ENCODE peak calls at places on chromosome 5, in four cellular contexts. One of them, this sample, is unnamed.
A peak's percentile ranks its signal among the peaks of the same experiment; 100 is the strongest.

GRCh38 chr5:16664368-16664767 is 47.6 kb upstream of the RETREG1 start:
- DNase-seq in A549: no peak
- DNase-seq in HepG2: no peak
- DNase-seq in K562: no peak
- DNase-seq in this sample: no peak

GRCh38 chr5:104785097-104785496 is 1222.5 kb upstream of the NUDT12 start:
- DNase-seq in HepG2: no peak
- DNase-seq in A549: no peak
- DNase-seq in K562: no peak
- DNase-seq in this sample: no peak

GRCh38 chr5:51395245-51395644 is 12.0 kb downstream of the ISL1 start:
- DNase-seq in HepG2: no peak
- DNase-seq in A549: no peak
- DNase-seq in K562: no peak
- DNase-seq in this sample: no peak

GRCh38 chr5:138565100-138565821 is 9.9 kb downstream of the HSPA9 start:
- DNase-seq in A549: no peak
- DNase-seq in K562: no peak
- DNase-seq in HepG2: no peak
- DNase-seq in this sample: no peak

GRCh38 chr5:69261034-69261433 is 26.3 kb downstream of the CDK7 start:
- DNase-seq in K562: no peak
- DNase-seq in A549: no peak
- DNase-seq in HepG2: no peak
- DNase-seq in this sample: no peak

GRCh38 chr5:54774281-54775171 is 210.9 kb downstream of the ESM1 start:
- DNase-seq in K562: no peak
- DNase-seq in A549: no peak
- DNase-seq in HepG2: no peak
- DNase-seq in this sample: no peak

GRCh38 chr5:111685969-111686368 is 71.0 kb downstream of the NREP start:
- DNase-seq in K562: no peak
- DNase-seq in HepG2: peak; percentile 63
- DNase-seq in A549: peak; percentile 9
- DNase-seq in this sample: no peak

GRCh38 chr5:179427676-179428056 is 82.4 kb upstream of the ADAMTS2 start:
- DNase-seq in HepG2: no peak
- DNase-seq in K562: no peak
- DNase-seq in A549: no peak
- DNase-seq in this sample: no peak

GRCh38 chr5:154857091-154857533 is 1.3 kb upstream of the CNOT8 start:
- DNase-seq in HepG2: no peak
- DNase-seq in K562: no peak
- DNase-seq in A549: peak; percentile 16
- DNase-seq in this sample: no peak

GRCh38 chr5:149584106-149584505 is 2.8 kb downstream of the ARHGEF37 start:
- DNase-seq in A549: no peak
- DNase-seq in K562: no peak
- DNase-seq in HepG2: no peak
- DNase-seq in this sample: no peak

GRCh38 chr5:72138943-72139467 is 31.7 kb downstream of the MAP1B start:
- DNase-seq in K562: peak; percentile 21
- DNase-seq in HepG2: no peak
- DNase-seq in A549: no peak
- DNase-seq in this sample: peak; percentile 15

GRCh38 chr5:157820593-157821252 is 38.2 kb downstream of the CLINT1 start:
- DNase-seq in A549: peak; percentile 20
- DNase-seq in HepG2: peak; percentile 64
- DNase-seq in K562: peak; percentile 16
- DNase-seq in this sample: no peak

GRCh38 chr5:91154338-91154737 is 228.8 kb downstream of the ARRDC3 start:
- DNase-seq in K562: no peak
- DNase-seq in HepG2: no peak
- DNase-seq in A549: no peak
- DNase-seq in this sample: no peak

GRCh38 chr5:135543151-135543818 is 7.5 kb upstream of the NEUROG1 start:
- DNase-seq in A549: no peak
- DNase-seq in K562: no peak
- DNase-seq in HepG2: no peak
- DNase-seq in this sample: no peak

GRCh38 chr5:109022056-109022455 is 274.4 kb downstream of the FER start:
- DNase-seq in HepG2: no peak
- DNase-seq in K562: no peak
- DNase-seq in A549: no peak
- DNase-seq in this sample: no peak

GRCh38 chr5:2757563-2758311 is 6.3 kb upstream of the IRX2 start:
- DNase-seq in K562: no peak
- DNase-seq in HepG2: no peak
- DNase-seq in A549: no peak
- DNase-seq in this sample: no peak

GRCh38 chr5:157602505-157602904 is 26.9 kb upstream of the ADAM19 start:
- DNase-seq in HepG2: no peak
- DNase-seq in A549: no peak
- DNase-seq in K562: no peak
- DNase-seq in this sample: no peak

GRCh38 chr5:9337908-9338307 is 208.0 kb downstream of the SEMA5A start:
- DNase-seq in A549: no peak
- DNase-seq in HepG2: no peak
- DNase-seq in K562: no peak
- DNase-seq in this sample: no peak

GRCh38 chr5:141420855-141421488 is at the start of gene PCDHGA11:
- DNase-seq in HepG2: no peak
- DNase-seq in A549: no peak
- DNase-seq in K562: peak; percentile 57
- DNase-seq in this sample: peak; percentile 37

GRCh38 chr5:174307656-174308271 is 262.3 kb downstream of the NSG2 start:
- DNase-seq in HepG2: no peak
- DNase-seq in A549: no peak
- DNase-seq in K562: no peak
- DNase-seq in this sample: no peak

GRCh38 chr5:176490291-176490690 is 42.1 kb downstream of the FAF2 start:
- DNase-seq in A549: no peak
- DNase-seq in HepG2: no peak
- DNase-seq in K562: no peak
- DNase-seq in this sample: no peak

GRCh38 chr5:37738057-37738691 is 101.7 kb downstream of the GDNF start:
- DNase-seq in HepG2: peak; percentile 16
- DNase-seq in A549: no peak
- DNase-seq in K562: no peak
- DNase-seq in this sample: peak; percentile 62

GRCh38 chr5:11322133-11322532 is 561.1 kb upstream of the DAP start:
- DNase-seq in A549: no peak
- DNase-seq in K562: no peak
- DNase-seq in HepG2: no peak
- DNase-seq in this sample: no peak

GRCh38 chr5:33299621-33300208 is 141.1 kb upstream of the TARS1 start:
- DNase-seq in A549: peak; percentile 2
- DNase-seq in HepG2: no peak
- DNase-seq in K562: no peak
- DNase-seq in this sample: peak; percentile 9

GRCh38 chr5:10797246-10797645 is 36.2 kb upstream of the DAP start:
- DNase-seq in K562: no peak
- DNase-seq in HepG2: no peak
- DNase-seq in A549: no peak
- DNase-seq in this sample: no peak

GRCh38 chr5:151772868-151773561 is 1.3 kb downstream of the G3BP1 start:
- DNase-seq in A549: no peak
- DNase-seq in HepG2: no peak
- DNase-seq in K562: no peak
- DNase-seq in this sample: no peak

GRCh38 chr5:17012289-17012688 is 76.2 kb upstream of the MYO10 start:
- DNase-seq in K562: no peak
- DNase-seq in A549: peak; percentile 35
- DNase-seq in HepG2: no peak
- DNase-seq in this sample: no peak

GRCh38 chr5:6623941-6624340 is 8.9 kb downstream of the NSUN2 start:
- DNase-seq in A549: no peak
- DNase-seq in HepG2: no peak
- DNase-seq in K562: no peak
- DNase-seq in this sample: no peak

GRCh38 chr5:167245871-167246270 is 1045.6 kb upstream of the WWC1 start:
- DNase-seq in A549: no peak
- DNase-seq in HepG2: no peak
- DNase-seq in K562: no peak
- DNase-seq in this sample: no peak

GRCh38 chr5:61801174-61801573 is 469.1 kb downstream of the ZSWIM6 start:
- DNase-seq in A549: no peak
- DNase-seq in K562: no peak
- DNase-seq in HepG2: no peak
- DNase-seq in this sample: no peak

GRCh38 chr5:63170496-63170895 is 591.9 kb downstream of the LRRC70 start:
- DNase-seq in HepG2: no peak
- DNase-seq in A549: no peak
- DNase-seq in K562: no peak
- DNase-seq in this sample: no peak

GRCh38 chr5:154317916-154318315 is 127.4 kb downstream of the GALNT10 start:
- DNase-seq in K562: no peak
- DNase-seq in HepG2: no peak
- DNase-seq in A549: no peak
- DNase-seq in this sample: no peak

GRCh38 chr5:6365142-6365976 is 13.0 kb downstream of the MED10 start:
- DNase-seq in A549: no peak
- DNase-seq in HepG2: no peak
- DNase-seq in K562: no peak
- DNase-seq in this sample: no peak

GRCh38 chr5:34695275-34696032 is 39.3 kb downstream of the RAI14 start:
- DNase-seq in HepG2: no peak
- DNase-seq in A549: no peak
- DNase-seq in K562: no peak
- DNase-seq in this sample: no peak

GRCh38 chr5:133863857-133864585 is 104.4 kb downstream of the C5orf15 start:
- DNase-seq in HepG2: no peak
- DNase-seq in A549: no peak
- DNase-seq in K562: no peak
- DNase-seq in this sample: no peak

GRCh38 chr5:8508196-8508595 is 639.2 kb downstream of the MTRR start:
- DNase-seq in A549: no peak
- DNase-seq in HepG2: no peak
- DNase-seq in K562: no peak
- DNase-seq in this sample: no peak

GRCh38 chr5:37840036-37840909 is at the start of gene GDNF:
- DNase-seq in K562: no peak
- DNase-seq in A549: peak; percentile 38
- DNase-seq in HepG2: peak; percentile 25
- DNase-seq in this sample: no peak

GRCh38 chr5:1312206-1312605 is 17.3 kb upstream of the TERT start:
- DNase-seq in HepG2: no peak
- DNase-seq in K562: no peak
- DNase-seq in A549: no peak
- DNase-seq in this sample: no peak

GRCh38 chr5:88979244-88979643 is 96.3 kb upstream of the MEF2C start:
- DNase-seq in HepG2: no peak
- DNase-seq in A549: no peak
- DNase-seq in K562: no peak
- DNase-seq in this sample: peak; percentile 34

DNA sequence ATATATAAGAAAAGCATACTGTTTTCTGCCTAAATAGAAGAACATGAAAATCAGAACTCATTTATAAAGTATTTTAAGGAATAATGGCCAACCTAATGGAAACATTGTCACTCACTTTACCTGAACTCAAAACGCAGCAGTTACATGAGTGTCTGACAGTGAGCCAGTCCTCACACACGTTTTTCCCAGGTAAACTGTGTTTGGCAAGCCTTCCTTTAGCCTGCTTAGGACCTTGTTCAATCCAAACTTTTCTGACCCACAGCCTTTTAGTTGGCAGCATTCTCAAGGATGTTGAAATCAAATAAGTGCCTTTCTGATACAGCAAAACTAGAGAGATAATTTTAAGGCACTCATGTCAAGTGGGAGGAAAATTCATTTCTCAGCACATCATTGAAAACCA is 83.6 kb upstream of the SPDL1 start:
- DNase-seq in HepG2: no peak
- DNase-seq in K562: no peak
- DNase-seq in A549: no peak
- DNase-seq in this sample: no peak
- TF ChIP-seq RAD21 in HepG2: no peak
- TF ChIP-seq RAD21 in K562: no peak
- TF ChIP-seq RAD21 in A549: no peak
- TF ChIP-seq RAD21 in this sample: no peak

GRCh38 chr5:79831910-79832309 is 142.3 kb downstream of the CMYA5 start:
- DNase-seq in K562: no peak
- DNase-seq in HepG2: no peak
- DNase-seq in A549: no peak
- DNase-seq in this sample: no peak
- TF ChIP-seq BHLHE40 in K562: no peak
- TF ChIP-seq BHLHE40 in HepG2: no peak
- TF ChIP-seq BHLHE40 in A549: no peak
- TF ChIP-seq BHLHE40 in this sample: no peak

GRCh38 chr5:95822038-95822407 is 503 bp downstream of the GLRX start:
- DNase-seq in K562: peak; percentile 60
- DNase-seq in A549: peak; percentile 57
- DNase-seq in HepG2: no peak
- DNase-seq in this sample: no peak
- TF ChIP-seq CHD4 in K562: no peak
- TF ChIP-seq CHD4 in A549: no peak
- TF ChIP-seq CHD4 in HepG2: no peak
- TF ChIP-seq CHD4 in this sample: no peak

GRCh38 chr5:147831465-147831864 is at the start of gene SPINK1:
- DNase-seq in K562: no peak
- DNase-seq in A549: no peak
- DNase-seq in HepG2: no peak
- DNase-seq in this sample: no peak

GRCh38 chr5:147835386-147835798 is 3.9 kb upstream of the SPINK1 start:
- DNase-seq in K562: no peak
- DNase-seq in HepG2: peak; percentile 94
- DNase-seq in A549: peak; percentile 48
- DNase-seq in this sample: no peak

GRCh38 chr5:147836439-147836838 is 5.0 kb upstream of the SPINK1 start:
- DNase-seq in HepG2: no peak
- DNase-seq in K562: no peak
- DNase-seq in A549: no peak
- DNase-seq in this sample: no peak
- TF ChIP-seq RAD21 in HepG2: no peak
- TF ChIP-seq RAD21 in K562: no peak
- TF ChIP-seq RAD21 in A549: no peak
- TF ChIP-seq RAD21 in this sample: no peak

DNA sequence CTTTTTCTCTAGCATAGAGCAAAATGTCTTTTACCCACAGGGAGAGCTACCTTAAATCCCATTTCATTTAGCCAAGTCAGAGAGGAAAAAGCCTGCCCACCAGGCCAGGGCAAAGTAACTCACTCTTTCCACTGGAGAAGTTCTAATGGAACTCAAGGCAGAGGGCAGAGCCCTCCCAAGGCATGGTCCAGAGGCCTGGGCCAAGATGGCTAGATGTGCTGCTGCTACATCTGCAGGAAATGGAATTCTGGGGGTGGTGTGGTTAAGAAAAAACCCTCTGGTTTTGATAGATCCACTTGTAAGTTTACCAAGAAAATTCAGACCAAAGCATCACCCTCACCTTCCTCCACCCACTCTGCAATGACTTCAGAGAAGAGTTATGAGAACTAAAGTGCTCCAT is 37.3 kb downstream of the CSF2 start:
- DNase-seq in HepG2: no peak
- DNase-seq in A549: no peak
- DNase-seq in K562: no peak
- DNase-seq in this sample: no peak
- TF ChIP-seq BHLHE40 in HepG2: no peak
- TF ChIP-seq BHLHE40 in A549: no peak
- TF ChIP-seq BHLHE40 in K562: no peak
- TF ChIP-seq BHLHE40 in this sample: no peak